ENCODE peak calls at places on chromosomes 16 and 17, in ten cellular contexts. J is HT1080; O is Ammon's horn; W is stimulated activated CD4-positive, alpha-beta T cell treated with anti-CD3 and anti-CD28 coated beads, TNF-alpha, amount 100 ng/mL, for 48 hours; I is progenitor cell of endocrine pancreas; B is H4; U is AG10803; G is T-cell; X is cardiac septum; E is amniotic stem cell. C is an unnamed sample.

GRCh38 chr17:58316260-58316960 is 12.2 kb downstream of the TSPOAP1 start:
- DNase-seq in J (no peak), O (no peak), W (no peak), I (peak; percentile 5), B (no peak), U (no peak), G (no peak), X (peak; percentile 38), E (no peak), C (no peak)

GRCh38 chr17:72121164-72122001 is 563 bp downstream of the SOX9 start:
- DNase-seq in J (peak; percentile 64), O (peak; percentile 42), W (no peak), I (peak; percentile 38), B (peak; percentile 46), U (peak; percentile 50), G (no peak), X (no peak), E (no peak), C (peak; percentile 80)

GRCh38 chr17:77186141-77186604 is 45.4 kb downstream of the SEC14L1 start:
- DNase-seq in J (no peak), O (no peak), W (no peak), I (no peak), B (no peak), U (no peak), G (peak; percentile 9), X (no peak), E (no peak), C (no peak)

GRCh38 chr16:4518281-4518680 is 20.3 kb downstream of the CDIP1 start:
- DNase-seq in J (no peak), O (no peak), W (no peak), I (no peak), B (no peak), U (no peak), G (no peak), X (no peak), E (no peak), C (no peak)

GRCh38 chr16:89919535-89920406 is 1.1 kb downstream of the MC1R start:
- DNase-seq in J (no peak), O (no peak), W (no peak), I (no peak), B (peak; percentile 10), U (no peak), G (no peak), X (peak; percentile 70), E (no peak), C (no peak)

GRCh38 chr16:19138601-19139000 is 24.8 kb downstream of the ITPRIPL2 start:
- DNase-seq in J (peak; percentile 84), O (no peak), W (no peak), I (no peak), B (peak; percentile 93), U (peak; percentile 86), G (no peak), X (no peak), E (no peak), C (no peak)

GRCh38 chr17:76262732-76263344 is 2.3 kb upstream of the UBALD2 start:
- DNase-seq in J (no peak), O (no peak), W (no peak), I (no peak), B (no peak), U (no peak), G (no peak), X (no peak), E (no peak), C (no peak)

GRCh38 chr17:61316633-61317032 is 83.0 kb upstream of the TBX2 start:
- DNase-seq in J (no peak), O (no peak), W (no peak), I (no peak), B (no peak), U (no peak), G (no peak), X (no peak), E (no peak), C (no peak)

GRCh38 chr17:65365209-65365608 is 196.2 kb downstream of the AXIN2 start:
- DNase-seq in J (no peak), O (no peak), W (no peak), I (no peak), B (no peak), U (no peak), G (no peak), X (no peak), E (no peak), C (peak; percentile 60)

GRCh38 chr16:69745959-69746358 is 8.8 kb downstream of the NOB1 start:
- DNase-seq in J (no peak), O (no peak), W (no peak), I (no peak), B (no peak), U (no peak), G (no peak), X (no peak), E (no peak), C (no peak)

GRCh38 chr17:15659663-15660062 is 24.4 kb downstream of the TRIM16 start:
- DNase-seq in J (no peak), O (no peak), W (no peak), I (no peak), B (no peak), U (no peak), G (no peak), X (no peak), E (no peak), C (no peak)

GRCh38 chr16:64408699-64409098 is 713.2 kb downstream of the CDH11 start:
- DNase-seq in J (no peak), O (no peak), W (no peak), I (no peak), B (no peak), U (no peak), G (no peak), X (no peak), E (no peak), C (no peak)

GRCh38 chr16:88424536-88425230 is 28.4 kb upstream of the ZFPM1 start:
- DNase-seq in J (no peak), O (peak; percentile 61), W (no peak), I (no peak), B (no peak), U (no peak), G (no peak), X (no peak), E (no peak), C (no peak)

GRCh38 chr17:83174859-83175550 is 95.6 kb downstream of the METRNL start:
- DNase-seq in J (no peak), O (peak; percentile 14), W (no peak), I (no peak), B (no peak), U (peak; percentile 44), G (no peak), X (peak; percentile 47), E (no peak), C (peak; percentile 51)

GRCh38 chr17:57541472-57542394 is 203.4 kb downstream of the CCDC182 start:
- DNase-seq in J (peak; percentile 86), O (peak; percentile 62), W (no peak), I (no peak), B (peak; percentile 89), U (peak; percentile 58), G (no peak), X (peak; percentile 87), E (no peak), C (no peak)

GRCh38 chr17:82043507-82043906 is 6.0 kb upstream of the DCXR start:
- DNase-seq in J (no peak), O (no peak), W (no peak), I (no peak), B (no peak), U (no peak), G (no peak), X (no peak), E (no peak), C (no peak)

GRCh38 chr16:80743273-80743672 is 61.1 kb downstream of the CDYL2 start:
- DNase-seq in J (no peak), O (no peak), W (no peak), I (no peak), B (no peak), U (no peak), G (no peak), X (no peak), E (no peak), C (no peak)

GRCh38 chr16:17368951-17369350 is 101.8 kb downstream of the XYLT1 start:
- DNase-seq in J (no peak), O (no peak), W (no peak), I (no peak), B (no peak), U (no peak), G (peak; percentile 26), X (no peak), E (no peak), C (no peak)

GRCh38 chr17:77737442-77738265 is 220.8 kb upstream of the TNRC6C start:
- DNase-seq in J (no peak), O (no peak), W (no peak), I (peak; percentile 8), B (no peak), U (no peak), G (no peak), X (no peak), E (no peak), C (no peak)

GRCh38 chr17:64707077-64707591 is 45.0 kb upstream of the SMURF2 start:
- DNase-seq in J (peak; percentile 100), O (peak; percentile 76), W (no peak), I (no peak), B (peak; percentile 96), U (peak; percentile 99), G (no peak), X (peak; percentile 94), E (peak; percentile 93), C (no peak)

GRCh38 chr17:36495076-36495578 is 8.6 kb downstream of the ZNHIT3 start:
- DNase-seq in J (no peak), O (no peak), W (no peak), I (no peak), B (no peak), U (peak; percentile 60), G (no peak), X (no peak), E (no peak), C (no peak)

GRCh38 chr17:77037943-77038342 is 102.8 kb upstream of the SEC14L1 start:
- DNase-seq in J (no peak), O (no peak), W (no peak), I (no peak), B (no peak), U (no peak), G (no peak), X (no peak), E (no peak), C (no peak)

GRCh38 chr16:67158637-67159600 is 790 bp downstream of the TRADD start:
- DNase-seq in J (peak; percentile 36), O (no peak), W (no peak), I (no peak), B (peak; percentile 26), U (no peak), G (peak; percentile 74), X (no peak), E (no peak), C (no peak)

GRCh38 chr17:7294614-7295153 is at the start of gene YBX2:
- DNase-seq in J (no peak), O (peak; percentile 30), W (peak; percentile 54), I (peak; percentile 68), B (no peak), U (no peak), G (peak; percentile 57), X (peak; percentile 87), E (no peak), C (peak; percentile 87)

GRCh38 chr16:85394511-85395206 is 218.5 kb upstream of the GSE1 start:
- DNase-seq in J (no peak), O (no peak), W (no peak), I (no peak), B (no peak), U (no peak), G (no peak), X (peak; percentile 43), E (no peak), C (no peak)

GRCh38 chr16:51150894-51151320 is at the start of gene SALL1:
- DNase-seq in J (no peak), O (peak; percentile 55), W (no peak), I (no peak), B (no peak), U (no peak), G (no peak), X (peak; percentile 73), E (no peak), C (no peak)

C was measured in type B pancreatic cell.